ENCODE peak calls at places on chromosomes 4 and X, in seven cellular contexts. B is NCI-H82, P is astrocyte of the hippocampus, Y is epithelial cell of esophagus, N is AG08396, R is kidney, H is Calu3. K is an unnamed sample.
A peak's percentile ranks its signal among the peaks of the same experiment; 100 is the strongest.

GRCh38 chrX:110042521-110042920 is 39.6 kb downstream of the TMEM164 start:
- DNase-seq in B (no peak), R (no peak), P (no peak), Y (peak; percentile 10), H (no peak), N (no peak), K (no peak)

GRCh38 chrX:30653415-30654131 is at the start of gene GK:
- DNase-seq in H (peak; percentile 36), R (peak; percentile 84), B (peak; percentile 44), P (peak; percentile 7), Y (no peak), N (peak; percentile 11), K (no peak)

GRCh38 chrX:13778916-13779315 is 38.0 kb downstream of the GPM6B start:
- DNase-seq in Y (peak; percentile 30), P (peak; percentile 26), R (no peak), N (peak; percentile 32), H (no peak), B (peak; percentile 4), K (peak; percentile 33)

GRCh38 chr4:20253799-20254409 is 2.2 kb downstream of the SLIT2 start:
- DNase-seq in R (peak; percentile 72), H (no peak), P (peak; percentile 56), Y (peak; percentile 15), B (peak; percentile 35), N (peak; percentile 53), K (peak; percentile 70)

GRCh38 chr4:29708473-29708872 is 1011.7 kb upstream of the PCDH7 start:
- DNase-seq in R (no peak), H (no peak), N (no peak), B (no peak), Y (peak; percentile 91), P (no peak), K (peak; percentile 46)

GRCh38 chrX:318739-319578 is at the start of gene GTPBP6:
- DNase-seq in P (peak; percentile 100), H (peak; percentile 96), Y (peak; percentile 100), R (peak; percentile 100), B (no peak), N (peak; percentile 100), K (peak; percentile 100)

GRCh38 chr4:153153339-153153851 is 50.8 kb upstream of the TRIM2 start:
- DNase-seq in B (peak; percentile 69), Y (peak; percentile 28), N (peak; percentile 64), R (peak; percentile 86), P (peak; percentile 77), H (peak; percentile 60), K (peak; percentile 68)

GRCh38 chr4:152663203-152664066 is 16.4 kb downstream of the TMEM154 start:
- DNase-seq in R (no peak), Y (no peak), H (no peak), P (no peak), B (no peak), N (no peak), K (no peak)

GRCh38 chrX:48702032-48702431 is 5.5 kb downstream of the SUV39H1 start:
- DNase-seq in R (no peak), H (no peak), N (no peak), P (no peak), Y (no peak), B (no peak), K (no peak)

GRCh38 chrX:129984196-129984962 is 1.9 kb downstream of the BCORL1 start:
- DNase-seq in P (peak; percentile 41), Y (no peak), R (peak; percentile 78), N (peak; percentile 43), H (peak; percentile 50), B (peak; percentile 55), K (peak; percentile 79)

GRCh38 chr4:159015862-159016261 is 87.0 kb upstream of the RAPGEF2 start:
- DNase-seq in H (no peak), Y (peak; percentile 41), B (no peak), P (no peak), N (peak; percentile 11), R (no peak), K (peak; percentile 19)